ENCODE peak calls at places on chromosomes 12 and 14, in ten cellular contexts. R, Q, I, X, E, D, F, T, P and Y are unnamed samples.

GRCh38 chr12:86826051-86826450 is 569.9 kb upstream of the MGAT4C start:
- DNase-seq in R (no peak), Q (no peak), I (no peak), X (no peak), E (no peak), D (no peak), F (no peak), T (no peak), P (no peak), Y (no peak)

GRCh38 chr12:109130755-109131521 is 14.6 kb downstream of the ACACB start:
- DNase-seq in R (peak), Q (no peak), I (peak), X (peak), E (no peak), D (peak), F (no peak), T (no peak), P (no peak), Y (no peak)

GRCh38 chr14:104421401-104421821 is 158.2 kb upstream of the C14orf180 start:
- DNase-seq in R (no peak), Q (no peak), I (no peak), X (peak), E (no peak), D (peak), F (no peak), T (no peak), P (peak), Y (no peak)

GRCh38 chr12:130083002-130083401 is 79.3 kb upstream of the FZD10 start:
- DNase-seq in R (no peak), Q (no peak), I (no peak), X (no peak), E (no peak), D (no peak), F (no peak), T (no peak), P (no peak), Y (no peak)

GRCh38 chr12:100190013-100190394 is 10.6 kb upstream of the ACTR6 start:
- DNase-seq in R (no peak), Q (no peak), I (no peak), X (no peak), E (no peak), D (no peak), F (no peak), T (no peak), P (no peak), Y (no peak)

GRCh38 chr14:58353516-58354299 is 42.0 kb upstream of the TOMM20L start:
- DNase-seq in R (no peak), Q (no peak), I (no peak), X (no peak), E (no peak), D (no peak), F (no peak), T (no peak), P (no peak), Y (no peak)

GRCh38 chr12:83821967-83822366 is 1090.6 kb downstream of the SLC6A15 start:
- DNase-seq in R (no peak), Q (no peak), I (no peak), X (no peak), E (no peak), D (no peak), F (no peak), T (no peak), P (no peak), Y (no peak)

GRCh38 chr12:2412305-2412643 is 359.5 kb downstream of the CACNA1C start:
- DNase-seq in R (no peak), Q (no peak), I (no peak), X (peak), E (no peak), D (peak), F (no peak), T (no peak), P (no peak), Y (no peak)

GRCh38 chr12:85626031-85626781 is 210.0 kb downstream of the RASSF9 start:
- DNase-seq in R (no peak), Q (peak), I (no peak), X (no peak), E (no peak), D (no peak), F (no peak), T (no peak), P (no peak), Y (no peak)

GRCh38 chr14:96038920-96039632 is at the start of gene C14orf132:
- DNase-seq in R (peak), Q (peak), I (peak), X (peak), E (no peak), D (peak), F (peak), T (no peak), P (peak), Y (peak)

GRCh38 chr14:72883963-72884362 is 9.9 kb downstream of the DPF3 start:
- DNase-seq in R (no peak), Q (no peak), I (no peak), X (no peak), E (no peak), D (no peak), F (no peak), T (no peak), P (no peak), Y (no peak)

GRCh38 chr12:106721931-106722330 is 52.6 kb upstream of the RIC8B start:
- DNase-seq in R (no peak), Q (no peak), I (no peak), X (no peak), E (no peak), D (no peak), F (no peak), T (no peak), P (no peak), Y (no peak)

GRCh38 chr12:106723416-106723815 is 51.1 kb upstream of the RIC8B start:
- DNase-seq in R (no peak), Q (no peak), I (peak), X (no peak), E (no peak), D (no peak), F (no peak), T (no peak), P (no peak), Y (no peak)

GRCh38 chr12:106722854-106723253 is 51.6 kb upstream of the RIC8B start:
- DNase-seq in R (no peak), Q (no peak), I (no peak), X (no peak), E (no peak), D (no peak), F (no peak), T (no peak), P (no peak), Y (no peak)

GRCh38 chr12:106719879-106720278 is 54.6 kb upstream of the RIC8B start:
- DNase-seq in R (no peak), Q (no peak), I (no peak), X (no peak), E (no peak), D (no peak), F (no peak), T (no peak), P (no peak), Y (no peak)

DNA sequence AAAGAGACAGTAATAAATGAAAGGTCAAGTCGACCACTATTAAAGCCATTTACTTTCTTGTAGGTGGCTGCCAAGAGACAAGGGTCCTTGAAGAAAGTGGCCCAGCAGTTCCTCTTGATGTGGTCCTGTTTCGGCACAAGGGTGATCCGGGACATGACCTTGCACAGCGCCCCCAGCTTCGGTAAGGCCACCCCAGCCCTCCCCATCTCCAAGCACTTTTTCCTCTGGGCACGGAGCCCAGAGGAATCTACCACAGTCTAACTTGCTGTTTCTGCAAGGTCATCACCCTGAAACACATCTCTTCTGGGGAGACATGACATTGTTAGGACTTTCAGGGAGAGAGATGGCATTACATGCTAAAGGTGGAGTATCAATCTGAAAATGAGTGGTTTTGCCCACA is 53.8 kb upstream of the RIC8B start:
- DNase-seq in R (no peak), Q (no peak), I (no peak), X (no peak), E (no peak), D (no peak), F (no peak), T (no peak), P (peak), Y (no peak)
- H3K27ac ChIP-seq in R (no peak), Q (no peak), I (no peak), X (no peak), E (no peak), D (no peak), F (no peak), T (no peak), P (no peak), Y (no peak)

DNA sequence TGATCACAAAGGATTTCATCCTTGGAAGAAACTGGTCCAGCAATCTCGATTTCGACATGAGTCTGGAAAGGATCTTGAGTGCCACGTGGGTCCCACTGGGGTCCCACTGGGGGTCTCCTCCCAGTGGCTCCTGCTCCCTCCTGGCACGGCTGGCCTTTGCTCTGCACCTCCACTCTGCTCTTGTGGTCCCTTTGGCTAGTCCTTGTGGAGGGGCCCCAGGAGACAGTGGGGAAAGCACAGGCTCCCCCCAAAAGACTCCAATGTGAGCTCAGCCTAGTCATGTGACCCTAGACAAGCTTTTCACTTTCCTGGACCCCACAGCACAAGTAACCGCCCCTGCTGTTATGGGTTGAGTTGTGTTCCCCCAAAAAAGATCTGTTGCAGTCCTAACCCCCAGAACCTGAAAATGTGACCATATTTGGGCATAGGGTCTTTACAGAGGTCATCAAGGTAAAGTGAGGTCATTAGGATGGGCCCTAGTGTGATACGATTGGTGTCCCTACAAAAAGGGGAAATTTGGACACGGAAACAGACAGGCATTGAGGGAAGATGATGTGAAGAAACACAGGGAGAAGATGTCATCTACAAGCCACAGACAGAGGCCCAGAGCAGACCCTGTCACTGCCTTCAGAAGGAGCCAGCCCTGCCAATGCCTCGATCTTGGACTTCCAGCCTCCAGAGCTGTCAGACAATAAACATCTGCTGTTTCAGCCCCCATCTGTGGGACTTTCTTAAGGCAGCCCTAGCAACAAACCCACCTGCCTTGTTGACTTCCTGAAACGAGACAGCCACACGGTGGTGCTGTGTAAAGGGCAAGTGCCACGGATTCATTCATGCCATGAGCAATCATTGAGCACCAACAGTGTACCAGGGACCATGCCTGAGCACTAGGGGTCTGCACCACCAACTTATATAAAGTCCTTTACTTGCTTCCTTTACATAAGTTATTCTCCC is 23.8 kb upstream of the PPP2R5C start:
- DNase-seq in R (no peak), Q (no peak), I (no peak), X (no peak), E (no peak), D (no peak), F (no peak), T (no peak), P (peak), Y (no peak)
- TF ChIP-seq CTCF in R (no peak), Q (peak), I (peak), X (no peak), E (no peak), D (no peak), F (no peak), T (peak), P (no peak), Y (no peak)

GRCh38 chr14:90523544-90523943 is 126.7 kb downstream of the CALM1 start:
- DNase-seq in R (no peak), Q (no peak), I (no peak), X (no peak), E (no peak), D (no peak), F (no peak), T (no peak), P (no peak), Y (no peak)
- TF ChIP-seq EP300 in R (no peak), Q (no peak), I (no peak), X (no peak), E (no peak), D (no peak), F (no peak), T (no peak), P (no peak), Y (no peak)

GRCh38 chr12:121697093-121697698 is 15.4 kb upstream of the TMEM120B start:
- DNase-seq in R (no peak), Q (peak), I (no peak), X (peak), E (no peak), D (no peak), F (peak), T (peak), P (no peak), Y (no peak)
- H3K27ac ChIP-seq in R (no peak), Q (peak), I (no peak), X (no peak), E (no peak), D (no peak), F (no peak), T (no peak), P (no peak), Y (no peak)

GRCh38 chr12:131117438-131118245 is 163.9 kb downstream of the ADGRD1 start:
- DNase-seq in R (no peak), Q (no peak), I (no peak), X (no peak), E (no peak), D (peak), F (no peak), T (no peak), P (peak), Y (no peak)

GRCh38 chr12:131114942-131115584 is 161.4 kb downstream of the ADGRD1 start:
- DNase-seq in R (no peak), Q (no peak), I (no peak), X (no peak), E (no peak), D (peak), F (peak), T (no peak), P (no peak), Y (no peak)

GRCh38 chr12:131118366-131118765 is 164.7 kb downstream of the ADGRD1 start:
- DNase-seq in R (no peak), Q (no peak), I (no peak), X (no peak), E (no peak), D (peak), F (no peak), T (no peak), P (peak), Y (no peak)

GRCh38 chr12:131115766-131116165 is 162.1 kb downstream of the ADGRD1 start:
- DNase-seq in R (no peak), Q (no peak), I (no peak), X (no peak), E (no peak), D (peak), F (no peak), T (no peak), P (no peak), Y (no peak)

DNA sequence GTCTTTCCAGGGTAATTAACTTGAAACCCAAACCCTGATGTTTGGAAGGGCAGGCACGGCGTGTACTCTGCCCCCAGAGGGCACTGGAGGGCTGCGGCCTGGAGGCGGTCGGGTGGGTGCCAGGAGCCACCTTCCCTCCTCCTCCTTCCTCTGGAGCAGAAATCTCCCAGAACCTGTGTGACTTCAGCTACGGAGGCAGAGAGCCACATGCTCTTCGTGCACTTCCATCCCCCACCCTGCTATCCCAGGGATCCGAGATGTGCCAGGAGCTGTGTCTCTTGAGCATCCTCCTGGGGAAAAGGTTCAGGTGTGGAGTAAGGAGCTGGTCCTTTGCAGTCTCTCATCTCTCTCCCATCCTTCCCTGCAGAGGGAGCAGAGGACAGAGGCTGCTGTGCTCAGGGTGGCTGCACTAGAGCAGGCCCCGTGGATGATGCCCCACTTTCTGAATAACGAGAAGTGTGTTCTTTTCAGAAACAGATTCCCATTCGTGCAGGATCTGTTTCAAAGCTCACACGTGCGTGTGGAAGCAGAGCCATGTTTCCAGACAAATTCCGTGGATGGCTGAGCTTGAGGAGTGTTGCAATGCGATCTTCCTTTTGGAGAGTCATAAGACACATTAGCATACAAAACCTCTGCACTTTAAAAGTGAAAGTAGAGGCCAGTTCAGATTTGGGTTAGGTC is 162.9 kb downstream of the ADGRD1 start:
- DNase-seq in R (no peak), Q (peak), I (no peak), X (peak), E (no peak), D (peak), F (peak), T (no peak), P (no peak), Y (no peak)
- TF ChIP-seq CTCF in R (no peak), Q (peak), I (no peak), X (no peak), E (peak), D (no peak), F (peak), T (peak), P (no peak), Y (no peak)

DNA sequence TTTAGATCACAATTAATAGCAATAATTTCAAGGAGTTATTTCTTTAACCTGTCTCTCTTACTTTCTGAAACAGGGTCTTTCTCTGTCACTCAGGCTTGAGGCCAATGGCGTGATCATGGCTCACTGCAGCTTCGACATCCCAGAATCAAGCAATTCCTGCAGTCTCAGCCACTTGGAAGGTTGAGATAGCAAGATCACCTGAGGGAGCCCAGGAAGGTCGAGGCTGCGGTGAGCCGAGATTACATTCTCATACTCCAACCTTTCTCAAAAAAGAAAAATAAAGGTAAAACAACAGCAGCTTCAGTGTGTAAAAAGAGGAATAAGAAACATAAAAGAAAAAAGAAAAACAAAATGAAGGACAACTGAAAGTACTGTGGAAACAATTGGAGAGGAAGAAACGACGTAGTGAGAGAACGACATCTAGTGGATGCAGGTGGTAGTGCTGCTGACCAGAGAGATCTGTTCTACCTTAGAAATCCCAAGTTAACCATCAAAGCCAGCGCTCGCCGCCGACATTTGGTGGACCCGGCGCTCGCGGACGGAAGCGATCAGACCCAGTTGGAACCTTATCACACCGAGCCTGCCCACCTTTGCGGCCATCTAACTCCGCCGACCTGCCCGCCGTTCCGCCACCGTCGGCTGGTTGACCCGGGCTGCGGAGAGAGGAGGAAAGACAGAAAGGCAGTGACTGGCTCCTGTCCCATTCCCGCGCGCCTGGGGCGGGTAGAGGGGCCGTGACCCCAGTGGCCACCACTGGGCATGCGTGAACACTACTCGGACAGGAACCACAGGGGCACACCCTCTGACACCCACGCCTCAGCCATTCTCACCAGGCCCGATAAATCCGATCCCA is 196.1 kb downstream of the ALG10 start:
- DNase-seq in R (peak), Q (peak), I (peak), X (peak), E (no peak), D (no peak), F (peak), T (peak), P (peak), Y (peak)
- TF ChIP-seq EP300 in R (no peak), Q (no peak), I (no peak), X (no peak), E (no peak), D (no peak), F (no peak), T (no peak), P (no peak), Y (no peak)

GRCh38 chr12:28755027-28755426 is 394.1 kb upstream of the FAR2 start:
- DNase-seq in R (no peak), Q (no peak), I (no peak), X (no peak), E (no peak), D (no peak), F (no peak), T (no peak), P (no peak), Y (no peak)

DNA sequence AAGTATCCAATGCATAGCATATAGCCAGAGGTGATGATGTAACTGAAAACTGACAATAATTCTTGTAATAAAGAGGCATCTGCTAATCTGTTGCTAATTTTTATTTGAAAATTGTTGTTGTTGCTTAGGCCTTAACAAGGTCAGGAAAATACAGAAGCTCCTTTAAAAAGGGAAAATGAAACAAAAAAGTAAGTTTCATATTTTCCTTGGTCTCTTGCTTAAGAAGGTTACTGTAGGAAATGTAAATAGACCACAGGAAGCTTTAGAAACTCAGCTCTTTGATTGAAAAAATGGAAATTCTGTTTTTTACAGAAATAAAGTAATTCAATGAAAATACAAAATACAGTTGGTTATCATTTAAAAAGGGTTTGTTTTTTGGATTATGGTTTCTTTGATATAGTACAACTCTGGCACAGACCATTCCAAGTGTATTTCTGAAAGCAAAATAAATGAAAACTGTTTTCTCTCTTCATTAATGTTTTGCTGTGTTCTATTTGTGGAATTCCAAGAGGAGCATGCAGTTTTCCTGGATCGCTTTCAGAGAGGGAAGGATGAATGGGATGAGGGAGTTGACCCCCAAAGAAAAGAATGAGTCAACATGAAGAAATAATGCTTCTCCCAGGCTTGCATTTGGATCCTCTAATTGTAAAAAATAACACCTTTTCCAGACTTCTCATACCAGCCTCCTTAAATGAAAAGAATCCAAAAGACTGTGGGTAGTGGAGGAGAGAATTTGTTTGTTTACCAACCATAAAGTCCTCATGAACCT is 397.9 kb upstream of the FAR2 start:
- DNase-seq in R (no peak), Q (no peak), I (no peak), X (no peak), E (no peak), D (no peak), F (no peak), T (no peak), P (no peak), Y (no peak)
- H3K27ac ChIP-seq in R (no peak), Q (no peak), I (no peak), X (no peak), E (no peak), D (no peak), F (no peak), T (no peak), P (no peak), Y (no peak)